ENCODE peak calls at places on chromosome 16, in four cellular contexts. J is GM23338, M is HCT116, V is GM12878. U is an unnamed sample.

GRCh38 chr16:51327001-51327400 is 175.9 kb upstream of the SALL1 start:
- DNase-seq in V (no peak), M (no peak), J (no peak), U (no peak)

GRCh38 chr16:84334482-84334881 is 33.9 kb upstream of the ATP2C2 start:
- DNase-seq in V (no peak), J (no peak), M (no peak), U (no peak)

GRCh38 chr16:51816929-51817328 is 665.9 kb upstream of the SALL1 start:
- DNase-seq in J (no peak), M (no peak), V (no peak), U (no peak)

GRCh38 chr16:10088380-10088793 is 93.8 kb downstream of the GRIN2A start:
- DNase-seq in M (no peak), V (no peak), J (no peak), U (no peak)

GRCh38 chr16:57266531-57267268 is 17.8 kb downstream of the PLLP start:
- DNase-seq in J (no peak), V (no peak), M (no peak), U (no peak)

GRCh38 chr16:19232988-19233387 is 52.5 kb upstream of the CLEC19A start:
- DNase-seq in J (no peak), M (no peak), V (no peak), U (no peak)

GRCh38 chr16:70018254-70018653 is 67.1 kb downstream of the CLEC18A start:
- DNase-seq in J (peak), V (peak), M (peak), U (no peak)

GRCh38 chr16:85124636-85125346 is 12.5 kb upstream of the CIBAR2 start:
- DNase-seq in M (no peak), J (no peak), V (no peak), U (no peak)

GRCh38 chr16:11347831-11348230 is 2.6 kb downstream of the RMI2 start:
- DNase-seq in M (no peak), J (no peak), V (no peak), U (no peak)

GRCh38 chr16:89200124-89200849 is at the start of gene SLC22A31:
- DNase-seq in J (peak), M (no peak), V (no peak), U (no peak)
- TF ChIP-seq EZH2 in J (no peak), M (no peak), V (no peak), U (no peak)

GRCh38 chr16:47053895-47054294 is 80.4 kb upstream of the DNAJA2 start:
- DNase-seq in J (no peak), M (no peak), V (no peak), U (no peak)

GRCh38 chr16:47057631-47057996 is 84.1 kb upstream of the DNAJA2 start:
- DNase-seq in J (no peak), V (no peak), M (no peak), U (no peak)

GRCh38 chr16:47056704-47057630 is 83.5 kb upstream of the DNAJA2 start:
- DNase-seq in J (no peak), M (no peak), V (no peak), U (no peak)

GRCh38 chr16:47054306-47054705 is 80.8 kb upstream of the DNAJA2 start:
- DNase-seq in J (no peak), V (no peak), M (no peak), U (no peak)

GRCh38 chr16:47055136-47055885 is 81.8 kb upstream of the DNAJA2 start:
- DNase-seq in M (no peak), J (no peak), V (no peak), U (no peak)
- TF ChIP-seq POLR2AphosphoS5 in M (no peak), J (no peak), V (no peak), U (no peak)

GRCh38 chr16:559411-560207 is 585 bp upstream of the PRR35 start:
- DNase-seq in V (no peak), J (no peak), M (no peak), U (no peak)
- TF ChIP-seq EZH2 in V (no peak), J (peak), M (no peak), U (peak)

DNA sequence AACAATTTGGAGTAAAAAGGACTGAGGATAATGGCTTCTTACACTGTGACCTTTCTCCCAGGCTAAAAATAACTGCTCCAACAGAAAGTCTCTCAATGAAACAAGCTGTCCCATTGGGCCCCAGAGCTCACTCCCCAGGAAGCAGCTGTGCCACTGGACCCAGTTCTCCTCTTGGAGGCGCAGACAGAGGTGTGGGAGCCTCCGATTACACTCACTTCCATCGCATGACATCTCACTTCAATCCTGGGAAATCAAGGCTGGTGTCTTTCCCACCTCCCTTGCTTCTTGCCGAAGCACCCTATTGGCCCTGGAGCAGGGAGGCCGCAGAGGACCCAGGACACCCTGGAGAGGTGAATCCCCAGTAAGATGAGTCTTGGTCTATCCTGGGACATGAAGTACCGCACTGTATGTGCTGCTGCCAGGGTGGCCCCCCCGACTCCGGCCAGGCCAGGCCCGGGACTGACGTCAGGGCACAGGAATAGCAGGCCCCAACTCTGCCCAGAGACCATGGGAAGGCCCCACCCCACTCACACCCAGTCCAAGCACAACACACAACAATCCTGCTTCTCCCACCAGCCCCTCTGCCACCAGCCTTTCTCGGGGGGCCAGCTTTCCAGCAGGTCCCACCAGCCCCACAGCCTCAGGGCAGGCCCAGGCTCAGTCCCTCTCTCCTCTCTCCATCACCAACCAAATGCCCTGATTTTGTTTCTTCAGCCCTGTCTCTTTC is 29.5 kb downstream of the SRL start:
- DNase-seq in J (no peak), M (no peak), V (no peak), U (no peak)
- TF ChIP-seq POLR2AphosphoS5 in J (no peak), M (no peak), V (no peak), U (no peak)

GRCh38 chr16:86232496-86232895 is 277.8 kb upstream of the FOXF1 start:
- DNase-seq in J (no peak), M (no peak), V (no peak), U (no peak)

GRCh38 chr16:86229283-86229682 is 281.0 kb upstream of the FOXF1 start:
- DNase-seq in M (no peak), J (no peak), V (no peak), U (no peak)

GRCh38 chr16:86229866-86230656 is 280.3 kb upstream of the FOXF1 start:
- DNase-seq in M (no peak), V (no peak), J (no peak), U (no peak)

GRCh38 chr16:86231996-86232350 is 278.4 kb upstream of the FOXF1 start:
- DNase-seq in M (no peak), J (no peak), V (no peak), U (no peak)

GRCh38 chr16:86231321-86231995 is 278.9 kb upstream of the FOXF1 start:
- DNase-seq in V (no peak), J (no peak), M (no peak), U (no peak)
- TF ChIP-seq EZH2 in V (no peak), J (no peak), M (no peak), U (no peak)

U was measured in SK-N-MC.